ENCODE peak calls at places on chromosomes 4 and X, in four cellular contexts. L is tibial nerve, E is stomach, G is prostate gland. D is an unnamed sample.

GRCh38 chrX:24175276-24175675 is 25.7 kb downstream of the ZFX start:
- DNase-seq in L (no peak), E (no peak), G (no peak), D (no peak)

GRCh38 chrX:119698835-119699234 is 5.9 kb upstream of the SEPTIN6 start:
- DNase-seq in L (no peak), E (no peak), G (no peak), D (no peak)

GRCh38 chr4:10529256-10529890 is 72.1 kb upstream of the ZNF518B start:
- DNase-seq in L (no peak), E (no peak), G (no peak), D (no peak)

GRCh38 chrX:130109429-130110378 is 593 bp downstream of the ELF4 start:
- DNase-seq in L (no peak), E (no peak), G (no peak), D (no peak)

GRCh38 chrX:64394874-64395567 is at the start of gene MTMR8:
- DNase-seq in L (peak; percentile 61), E (peak; percentile 77), G (peak; percentile 76), D (peak; percentile 82)

GRCh38 chr4:8188085-8188484 is 11.0 kb upstream of the SH3TC1 start:
- DNase-seq in L (no peak), E (no peak), G (no peak), D (no peak)

GRCh38 chrX:111006119-111006518 is 89.9 kb upstream of the PAK3 start:
- DNase-seq in L (no peak), E (no peak), G (no peak), D (no peak)

GRCh38 chrX:3136161-3136961 is 95.1 kb downstream of the ARSF start:
- DNase-seq in L (no peak), E (no peak), G (no peak), D (no peak)

GRCh38 chr4:76430519-76431388 is 4.3 kb upstream of the SHROOM3 start:
- DNase-seq in L (no peak), E (no peak), G (peak; percentile 10), D (peak; percentile 27)

GRCh38 chr4:42150653-42151567 is 1.5 kb downstream of the BEND4 start:
- DNase-seq in L (no peak), E (no peak), G (peak; percentile 11), D (peak; percentile 19)

GRCh38 chrX:112760697-112761096 is 79.9 kb downstream of the AMOT start:
- DNase-seq in L (no peak), E (no peak), G (no peak), D (no peak)

GRCh38 chrX:112896051-112896450 is 55.4 kb upstream of the AMOT start:
- DNase-seq in L (no peak), E (no peak), G (no peak), D (no peak)

GRCh38 chr4:1869530-1870327 is 1.5 kb upstream of the NSD2 start:
- DNase-seq in L (no peak), E (no peak), G (no peak), D (no peak)
- H3K4me3 ChIP-seq in L (peak overlapping the region; percentile 95), E (peak overlapping the region; percentile 81), G (peak overlapping the region; percentile 78), D (peak overlapping the region; percentile 75)

GRCh38 chrX:105483011-105483410 is 262.5 kb upstream of the TEX13A start:
- DNase-seq in L (no peak), E (no peak), G (no peak), D (no peak)

DNA sequence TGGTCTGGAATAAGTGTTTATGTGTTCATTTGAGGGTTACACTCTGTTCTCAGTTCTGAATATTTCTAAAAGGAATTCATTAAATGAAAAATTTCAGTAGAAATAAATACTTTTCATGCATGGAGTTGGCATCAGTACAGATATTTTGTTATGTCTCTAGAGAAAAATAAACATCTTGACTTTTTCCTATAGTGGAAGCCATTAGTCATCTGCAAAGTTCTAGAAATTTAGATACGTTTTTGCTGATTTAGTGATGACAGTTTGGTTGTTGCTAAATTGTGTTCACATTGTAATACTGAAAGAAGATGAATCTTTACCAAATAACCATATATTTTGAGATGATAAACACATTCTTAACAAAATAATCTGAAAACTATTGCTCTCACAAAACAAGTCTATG is 268.2 kb upstream of the TEX13A start:
- DNase-seq in L (no peak), E (no peak), G (no peak), D (no peak)
- H3K27ac ChIP-seq in L (no peak overlapping the region), E (no peak overlapping the region), G (no peak overlapping the region), D (no peak overlapping the region)

GRCh38 chr4:159006202-159006601 is 96.7 kb upstream of the RAPGEF2 start:
- DNase-seq in L (no peak), E (no peak), G (no peak), D (peak; percentile 52)
- TF ChIP-seq CTCF in L (no peak), E (no peak), G (no peak), D (no peak)

GRCh38 chrX:115561605-115562491 is 874 bp downstream of the PLS3 start:
- DNase-seq in L (no peak), E (peak; percentile 28), G (peak; percentile 10), D (peak; percentile 29)

GRCh38 chrX:115564243-115564642 is 3.3 kb downstream of the PLS3 start:
- DNase-seq in L (no peak), E (no peak), G (no peak), D (no peak)

GRCh38 chrX:115562492-115562872 is 1.5 kb downstream of the PLS3 start:
- DNase-seq in L (no peak), E (no peak), G (no peak), D (peak; percentile 19)

GRCh38 chrX:115565888-115566287 is 4.9 kb downstream of the PLS3 start:
- DNase-seq in L (no peak), E (no peak), G (no peak), D (no peak)

GRCh38 chrX:115563633-115564182 is 2.7 kb downstream of the PLS3 start:
- DNase-seq in L (no peak), E (no peak), G (no peak), D (no peak)
- H3K4me3 ChIP-seq in L (no peak overlapping the region), E (no peak overlapping the region), G (no peak overlapping the region), D (no peak overlapping the region)

D was measured in colonic mucosa.